ENCODE peak calls at places on chromosomes 3 and 15, in nine cellular contexts. A, L, Z, R, B, F, C, I and M are unnamed samples.

GRCh38 chr15:53665930-53666329 is 93.5 kb downstream of the WDR72 start:
- DNase-seq in I (no peak), L (no peak), Z (no peak), A (no peak), B (no peak), C (no peak), R (no peak), F (no peak), M (no peak)

GRCh38 chr15:90934256-90934948 is 683 bp upstream of the UNC45A start:
- DNase-seq in F (peak; percentile 86), C (peak; percentile 90), I (peak; percentile 77), R (peak; percentile 84), B (peak; percentile 93), Z (peak; percentile 93), A (peak; percentile 79), L (peak; percentile 92), M (peak; percentile 72)

GRCh38 chr3:102301155-102301554 is 133.7 kb upstream of the ZPLD1 start:
- DNase-seq in Z (peak; percentile 59), R (no peak), C (no peak), L (no peak), F (no peak), B (no peak), A (no peak), I (no peak), M (no peak)

GRCh38 chr15:43440721-43441281 is 52.2 kb downstream of the TP53BP1 start:
- DNase-seq in A (peak; percentile 99), R (peak; percentile 97), B (peak; percentile 40), L (no peak), I (peak; percentile 29), C (peak; percentile 68), F (no peak), Z (peak; percentile 94), M (peak; percentile 59)

GRCh38 chr3:25973111-25973510 is 183.2 kb downstream of the OXSM start:
- DNase-seq in B (no peak), R (no peak), Z (no peak), A (no peak), F (no peak), I (no peak), C (no peak), L (no peak), M (no peak)

GRCh38 chr3:197516517-197516889 is 39.3 kb downstream of the BDH1 start:
- DNase-seq in B (no peak), Z (peak; percentile 59), F (no peak), A (peak; percentile 94), L (no peak), I (no peak), C (no peak), R (peak; percentile 78), M (no peak)

GRCh38 chr15:66854012-66854965 is 152.3 kb downstream of the SMAD6 start:
- DNase-seq in L (no peak), B (no peak), A (no peak), R (no peak), F (no peak), Z (no peak), I (no peak), C (peak; percentile 27), M (no peak)

GRCh38 chr3:40713795-40714194 is 189.0 kb downstream of the ZNF621 start:
- DNase-seq in B (peak; percentile 85), A (no peak), L (no peak), F (no peak), R (no peak), C (no peak), I (no peak), Z (peak; percentile 52), M (no peak)

GRCh38 chr3:60746043-60746638 is 505.1 kb downstream of the FHIT start:
- DNase-seq in R (no peak), L (no peak), B (no peak), I (no peak), Z (no peak), F (no peak), C (no peak), A (no peak), M (no peak)

GRCh38 chr3:128559486-128560225 is 66.7 kb upstream of the GATA2 start:
- DNase-seq in F (no peak), I (no peak), B (no peak), A (peak; percentile 17), L (peak; percentile 49), R (no peak), C (peak; percentile 19), Z (peak; percentile 38), M (no peak)

GRCh38 chr15:99102332-99103235 is 2.3 kb upstream of the SYNM start:
- DNase-seq in R (no peak), I (no peak), F (no peak), C (peak; percentile 62), A (no peak), L (no peak), B (no peak), Z (no peak), M (no peak)

GRCh38 chr3:117128133-117128532 is 418.6 kb downstream of the TUSC7 start:
- DNase-seq in R (no peak), L (no peak), C (no peak), B (no peak), I (no peak), Z (no peak), F (no peak), A (peak; percentile 50), M (no peak)

GRCh38 chr15:47786371-47786770 is 69.1 kb downstream of the SEMA6D start:
- DNase-seq in L (no peak), C (no peak), A (peak; percentile 8), B (no peak), R (no peak), I (no peak), F (no peak), Z (no peak), M (no peak)

DNA sequence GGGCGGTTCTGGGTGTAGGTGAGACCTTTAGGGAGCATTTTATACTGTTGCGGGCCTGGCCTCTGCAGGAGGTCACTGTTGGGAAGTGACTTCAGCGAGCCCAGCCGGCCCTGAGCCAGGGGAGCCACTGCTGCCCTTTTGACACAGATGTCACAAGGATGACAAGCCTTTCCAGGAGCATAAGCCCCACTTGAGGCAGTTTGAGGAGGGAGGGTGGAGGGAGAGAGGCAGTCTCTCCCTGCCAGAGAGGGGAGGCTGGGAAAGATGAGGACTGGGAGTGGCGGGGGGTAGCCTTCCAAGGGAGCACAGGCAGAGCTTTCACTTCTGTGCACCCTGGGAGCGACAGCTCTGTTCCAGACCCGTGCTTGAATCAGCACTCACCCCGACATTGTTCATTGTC is 31.0 kb downstream of the IRAK2 start:
- DNase-seq in Z (no peak), B (no peak), L (no peak), I (no peak), R (no peak), F (peak; percentile 28), C (no peak), A (no peak), M (no peak)
- H3K27ac ChIP-seq in Z (no peak overlapping the region), B (peak overlapping the region; percentile 74), L (peak overlapping the region; percentile 87), I (no peak overlapping the region), R (no peak overlapping the region), F (peak overlapping the region; percentile 98), C (peak overlapping the region; percentile 86), A (peak overlapping the region; percentile 21), M (no peak overlapping the region)

GRCh38 chr3:194003128-194004057 is 132.6 kb upstream of the HES1 start:
- DNase-seq in B (peak; percentile 22), R (peak; percentile 97), A (peak; percentile 87), C (peak; percentile 95), F (peak; percentile 89), I (peak; percentile 47), L (peak; percentile 98), Z (peak; percentile 89), M (peak; percentile 80)

GRCh38 chr3:193998628-193999027 is 137.3 kb upstream of the HES1 start:
- DNase-seq in F (no peak), C (no peak), I (no peak), Z (no peak), B (no peak), A (no peak), L (no peak), R (no peak), M (no peak)

GRCh38 chr3:194001728-194002459 is 134.1 kb upstream of the HES1 start:
- DNase-seq in I (no peak), L (no peak), B (no peak), Z (no peak), C (no peak), F (no peak), R (no peak), A (no peak), M (no peak)

GRCh38 chr3:194000100-194000499 is 135.8 kb upstream of the HES1 start:
- DNase-seq in B (no peak), Z (no peak), I (no peak), F (peak; percentile 40), A (no peak), L (no peak), R (no peak), C (no peak), M (no peak)

DNA sequence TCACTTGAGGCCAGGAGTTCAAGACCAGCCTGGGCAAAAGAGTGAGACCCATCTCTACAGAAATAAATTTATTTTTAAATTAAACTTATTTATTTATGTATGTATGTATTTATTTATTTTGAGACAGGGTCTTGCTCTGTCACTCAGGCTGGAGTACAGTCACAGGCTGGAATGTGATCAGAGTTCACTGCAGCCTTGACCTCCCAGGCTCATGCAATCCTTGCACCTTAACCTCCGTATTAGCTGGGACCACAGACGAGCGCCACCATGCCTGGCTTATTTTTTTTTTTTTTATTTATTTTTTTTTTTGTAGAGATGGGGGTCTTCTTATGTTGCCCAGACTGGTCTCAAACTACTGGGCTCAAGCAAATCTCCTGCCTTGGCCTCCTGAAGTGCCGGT is 135.2 kb upstream of the HES1 start:
- DNase-seq in C (no peak), A (no peak), R (no peak), F (no peak), Z (no peak), L (no peak), I (no peak), B (no peak), M (no peak)
- H3K4me1 ChIP-seq in C (peaks cover 38% of the 10 kb centered on the region), A (peaks cover 8% of the 10 kb centered on the region), R (peaks cover 45% of the 10 kb centered on the region), F (peaks cover 70% of the 10 kb centered on the region), Z (peaks cover 19% of the 10 kb centered on the region), L (peaks cover 48% of the 10 kb centered on the region), I (peaks cover 27% of the 10 kb centered on the region), B (peaks cover 23% of the 10 kb centered on the region), M (peaks cover 52% of the 10 kb centered on the region)

DNA sequence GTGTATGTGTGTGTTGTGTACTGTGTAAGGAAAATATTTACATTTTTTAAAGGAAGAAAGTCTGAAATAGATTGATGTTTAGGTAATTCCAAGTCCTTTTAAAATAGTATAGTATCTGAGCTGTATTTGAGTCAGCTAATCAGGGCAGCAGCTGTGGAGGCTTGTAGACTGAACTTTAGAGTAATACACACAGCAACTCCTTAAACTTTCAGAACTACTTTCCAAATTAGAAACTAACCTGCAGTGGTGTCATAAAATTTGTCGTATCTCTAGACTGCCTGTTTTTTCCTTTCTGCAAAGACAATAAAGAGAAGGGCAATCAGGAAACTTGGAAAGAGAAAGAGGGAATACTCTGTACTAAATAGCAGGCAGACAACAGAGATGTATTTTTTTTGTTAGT is 391.0 kb upstream of the AZI2 start:
- DNase-seq in B (no peak), C (no peak), L (no peak), I (no peak), A (no peak), Z (no peak), F (no peak), R (no peak), M (no peak)
- H3K27ac ChIP-seq in B (no peak overlapping the region), C (no peak overlapping the region), L (no peak overlapping the region), I (no peak overlapping the region), A (no peak overlapping the region), Z (no peak overlapping the region), F (no peak overlapping the region), R (no peak overlapping the region), M (no peak overlapping the region)

DNA sequence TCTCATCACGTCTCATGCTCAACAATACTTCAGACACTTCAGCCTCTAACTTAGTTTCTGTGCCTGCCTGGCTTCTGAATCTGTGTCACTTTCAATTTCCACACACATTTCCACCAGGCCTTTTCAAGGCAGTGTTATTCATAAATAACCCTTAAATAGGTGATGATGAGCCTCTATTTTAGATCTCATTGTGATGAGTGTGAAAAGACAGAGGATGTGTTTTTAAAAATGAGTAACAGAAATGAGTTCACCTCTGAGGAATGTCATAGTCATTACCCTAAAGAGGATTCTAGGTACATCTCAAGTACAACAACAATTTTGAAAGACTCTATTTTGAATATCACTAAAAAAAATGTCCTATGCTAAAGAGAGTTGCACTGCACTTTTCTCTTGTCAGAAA is 64.6 kb downstream of the STAC start:
- DNase-seq in F (no peak), Z (peak; percentile 31), R (peak; percentile 3), L (no peak), I (no peak), A (no peak), B (no peak), C (no peak), M (no peak)
- H3K4me1 ChIP-seq in F (no peaks in the 10 kb centered on the region), Z (peaks cover 2% of the 10 kb centered on the region), R (no peaks in the 10 kb centered on the region), L (peaks cover 11% of the 10 kb centered on the region), I (no peaks in the 10 kb centered on the region), A (no peaks in the 10 kb centered on the region), B (no peaks in the 10 kb centered on the region), C (peaks cover 7% of the 10 kb centered on the region), M (no peaks in the 10 kb centered on the region)